ENCODE peak calls at places on chromosomes 3 and 15, in seven cellular contexts. Q is neuronal stem cell, V is IMR-90, H is H9, P is trophoblast cell, L is mesenchymal stem cell, Z is H1. N is an unnamed sample.

GRCh38 chr15:27342991-27343390 is 372.0 kb downstream of the GABRG3 start:
- DNase-seq in Q (no peak), V (no peak), H (no peak), P (no peak), L (no peak), Z (no peak), N (peak; percentile 30)

GRCh38 chr3:190281308-190282051 is 40.8 kb downstream of the CLDN1 start:
- DNase-seq in Q (no peak), V (peak; percentile 28), H (no peak), P (no peak), L (peak; percentile 67), Z (no peak), N (no peak)

GRCh38 chr3:28240440-28240839 is 979 bp upstream of the CMC1 start:
- DNase-seq in Q (no peak), V (no peak), H (peak; percentile 81), P (no peak), L (no peak), Z (peak; percentile 63), N (peak; percentile 69)

GRCh38 chr15:58545307-58546065 is 113.7 kb downstream of the LIPC start:
- DNase-seq in Q (no peak), V (peak; percentile 17), H (no peak), P (peak; percentile 78), L (no peak), Z (no peak), N (no peak)

GRCh38 chr15:73650387-73651126 is 17.4 kb upstream of the NPTN start:
- DNase-seq in Q (no peak), V (peak; percentile 61), H (no peak), P (peak; percentile 58), L (peak; percentile 82), Z (no peak), N (no peak)

GRCh38 chr3:195886181-195887141 is 21.9 kb downstream of the TNK2 start:
- DNase-seq in Q (no peak), V (peak; percentile 35), H (no peak), P (no peak), L (no peak), Z (no peak), N (peak; percentile 72)

GRCh38 chr3:10817506-10817905 is 1.5 kb downstream of the SLC6A11 start:
- DNase-seq in Q (no peak), V (no peak), H (peak; percentile 31), P (no peak), L (no peak), Z (no peak), N (no peak)

GRCh38 chr15:81302605-81303204 is 21.2 kb downstream of the STARD5 start:
- DNase-seq in Q (no peak), V (no peak), H (no peak), P (no peak), L (no peak), Z (no peak), N (no peak)

GRCh38 chr3:77348244-77348855 is 308.5 kb downstream of the ROBO2 start:
- DNase-seq in Q (peak; percentile 20), V (peak; percentile 6), H (peak; percentile 76), P (no peak), L (peak; percentile 37), Z (peak; percentile 59), N (peak; percentile 81)

GRCh38 chr15:46413799-46414198 is 779.0 kb downstream of the SQOR start:
- DNase-seq in Q (no peak), V (peak; percentile 19), H (no peak), P (no peak), L (peak; percentile 40), Z (no peak), N (peak; percentile 49)

GRCh38 chr3:134423153-134423552 is 48.9 kb upstream of the AMOTL2 start:
- DNase-seq in Q (no peak), V (peak; percentile 74), H (peak; percentile 61), P (no peak), L (no peak), Z (no peak), N (peak; percentile 42)

GRCh38 chr3:65342084-65342683 is 654.4 kb upstream of the ADAMTS9 start:
- DNase-seq in Q (peak; percentile 59), V (peak; percentile 55), H (peak; percentile 81), P (peak; percentile 46), L (peak; percentile 44), Z (peak; percentile 89), N (peak; percentile 83)

GRCh38 chr3:128546646-128547045 is 53.6 kb upstream of the GATA2 start:
- DNase-seq in Q (no peak), V (no peak), H (no peak), P (no peak), L (no peak), Z (no peak), N (no peak)

GRCh38 chr3:125395091-125395490 is 20.0 kb upstream of the ZNF148 start:
- DNase-seq in Q (no peak), V (no peak), H (no peak), P (no peak), L (no peak), Z (no peak), N (no peak)

GRCh38 chr3:68972358-68972979 is 40.1 kb upstream of the TAFA4 start:
- DNase-seq in Q (peak; percentile 70), V (peak; percentile 51), H (peak; percentile 83), P (peak; percentile 27), L (peak; percentile 62), Z (peak; percentile 85), N (peak; percentile 88)

GRCh38 chr3:145696011-145696410 is 465.0 kb downstream of the PLOD2 start:
- DNase-seq in Q (no peak), V (no peak), H (no peak), P (no peak), L (no peak), Z (no peak), N (no peak)

GRCh38 chr15:57319226-57319918 is 56.9 kb upstream of the CGNL1 start:
- DNase-seq in Q (no peak), V (no peak), H (no peak), P (no peak), L (no peak), Z (no peak), N (no peak)

GRCh38 chr15:100170280-100170654 is 171.5 kb downstream of the ADAMTS17 start:
- DNase-seq in Q (no peak), V (no peak), H (no peak), P (no peak), L (no peak), Z (no peak), N (no peak)

GRCh38 chr3:137772231-137772617 is 8.1 kb downstream of the SOX14 start:
- DNase-seq in Q (no peak), V (no peak), H (no peak), P (no peak), L (no peak), Z (no peak), N (no peak)

GRCh38 chr15:73870700-73871408 is 2.5 kb upstream of the TBC1D21 start:
- DNase-seq in Q (no peak), V (peak; percentile 18), H (no peak), P (no peak), L (no peak), Z (no peak), N (no peak)

GRCh38 chr15:92226020-92226612 is 167.6 kb upstream of the ST8SIA2 start:
- DNase-seq in Q (no peak), V (no peak), H (peak; percentile 45), P (no peak), L (no peak), Z (no peak), N (peak; percentile 71)

GRCh38 chr3:45553469-45553974 is 41.0 kb upstream of the LIMD1 start:
- DNase-seq in Q (no peak), V (peak; percentile 83), H (no peak), P (peak; percentile 72), L (peak; percentile 49), Z (no peak), N (peak; percentile 75)

GRCh38 chr3:141439589-141439988 is 47.2 kb upstream of the RASA2 start:
- DNase-seq in Q (no peak), V (peak; percentile 69), H (no peak), P (no peak), L (no peak), Z (no peak), N (no peak)

GRCh38 chr3:188025555-188025954 is 128.4 kb upstream of the LPP start:
- DNase-seq in Q (no peak), V (no peak), H (no peak), P (no peak), L (no peak), Z (no peak), N (no peak)

GRCh38 chr3:188036375-188036985 is 117.5 kb upstream of the LPP start:
- DNase-seq in Q (no peak), V (no peak), H (no peak), P (peak; percentile 17), L (no peak), Z (no peak), N (no peak)

GRCh38 chr3:188034989-188035388 is 119.0 kb upstream of the LPP start:
- DNase-seq in Q (no peak), V (no peak), H (no peak), P (no peak), L (no peak), Z (no peak), N (no peak)

GRCh38 chr3:188026191-188026968 is 127.6 kb upstream of the LPP start:
- DNase-seq in Q (no peak), V (no peak), H (no peak), P (no peak), L (no peak), Z (no peak), N (no peak)

DNA sequence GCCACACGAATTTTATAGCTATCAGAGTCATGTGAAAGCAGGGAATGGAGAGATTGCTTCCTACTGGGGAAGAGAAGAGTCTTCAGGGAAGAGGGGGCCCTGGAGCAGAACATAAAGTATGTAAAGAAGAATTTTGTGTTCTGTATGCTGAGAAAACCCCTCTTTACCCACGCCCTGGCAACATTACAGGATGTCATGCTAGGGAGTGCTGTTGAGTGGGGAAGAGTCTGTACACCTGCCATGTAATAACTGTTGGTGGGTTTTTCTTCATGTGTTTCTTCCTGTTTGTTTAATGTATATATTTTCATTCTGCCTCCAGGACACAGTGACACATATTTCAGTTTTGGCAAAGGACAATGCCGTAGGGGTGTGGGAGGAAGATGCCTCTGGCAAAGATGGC is 122.9 kb upstream of the LPP start:
- DNase-seq in Q (no peak), V (no peak), H (no peak), P (no peak), L (no peak), Z (no peak), N (no peak)
- H3K23ac ChIP-seq in Q (no peak overlapping the region), V (no peak overlapping the region), H (no peak overlapping the region), P (no peak overlapping the region), L (no peak overlapping the region), Z (no peak overlapping the region), N (no peak overlapping the region)

GRCh38 chr3:153706706-153707105 is 414.5 kb upstream of the ARHGEF26 start:
- DNase-seq in Q (peak; percentile 21), V (no peak), H (no peak), P (no peak), L (no peak), Z (no peak), N (peak; percentile 43)
- H3K23ac ChIP-seq in Q (no peak overlapping the region), V (no peak overlapping the region), H (no peak overlapping the region), P (no peak overlapping the region), L (no peak overlapping the region), Z (no peak overlapping the region), N (no peak overlapping the region)

DNA sequence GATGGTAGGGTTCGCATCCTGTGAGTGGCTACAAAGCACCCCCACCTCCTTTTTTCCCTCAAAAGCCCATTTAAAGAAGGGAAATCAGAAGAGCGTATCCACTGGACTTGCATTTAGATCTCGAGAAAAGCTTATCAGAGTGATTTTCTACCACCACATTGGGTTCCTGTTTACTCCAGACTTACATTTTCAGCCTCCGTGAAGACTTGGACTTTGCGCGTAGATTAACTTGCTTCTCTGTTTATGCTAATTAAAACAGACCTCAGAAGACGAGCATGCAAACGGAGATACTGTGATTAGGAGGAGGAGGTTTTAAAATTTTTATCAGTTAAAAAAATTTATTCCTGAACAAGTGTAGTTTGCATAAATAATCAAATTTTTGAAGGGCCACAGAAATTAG is 115.7 kb downstream of the AKAP13 start:
- DNase-seq in Q (no peak), V (no peak), H (no peak), P (no peak), L (no peak), Z (no peak), N (no peak)
- H3K23ac ChIP-seq in Q (no peak overlapping the region), V (no peak overlapping the region), H (no peak overlapping the region), P (no peak overlapping the region), L (no peak overlapping the region), Z (no peak overlapping the region), N (no peak overlapping the region)

GRCh38 chr3:33694944-33695343 is 23.1 kb downstream of the CLASP2 start:
- DNase-seq in Q (no peak), V (no peak), H (no peak), P (no peak), L (no peak), Z (no peak), N (no peak)
- H3K23ac ChIP-seq in Q (no peak overlapping the region), V (no peak overlapping the region), H (no peak overlapping the region), P (no peak overlapping the region), L (no peak overlapping the region), Z (no peak overlapping the region), N (no peak overlapping the region)

N was measured in mesendoderm.